ENCODE peak calls at places on chromosomes 5 and 9, in eight cellular contexts. U is GM23248, S is mesendoderm, F is pancreas, V is RWPE2, N is lung, O is cardiac muscle cell, B is heart left ventricle. L is an unnamed sample. For H3K27me3, the result is how much of the 10 kb centered on the place peaks cover.

GRCh38 chr5:173399846-173400245 is 71.6 kb upstream of the STC2 start:
- DNase-seq in O (no peak), S (no peak), U (no peak), N (no peak), V (no peak), F (no peak), B (no peak), L (no peak)

GRCh38 chr5:93637697-93638096 is 54.7 kb downstream of the NR2F1 start:
- DNase-seq in N (no peak), F (no peak), V (no peak), B (no peak), S (no peak), O (no peak), U (no peak), L (no peak)

GRCh38 chr9:106286249-106286648 is 576.7 kb upstream of the ZNF462 start:
- DNase-seq in U (no peak), S (peak), B (no peak), V (no peak), N (no peak), O (peak), F (no peak), L (peak)

GRCh38 chr5:173075970-173076369 is 19.8 kb downstream of the CREBRF start:
- DNase-seq in F (no peak), V (no peak), S (no peak), N (no peak), O (no peak), U (no peak), B (no peak), L (no peak)

GRCh38 chr5:91103353-91104061 is 279.6 kb downstream of the ARRDC3 start:
- DNase-seq in S (no peak), O (no peak), U (peak), V (no peak), F (no peak), N (no peak), B (no peak), L (no peak)

GRCh38 chr9:3235497-3235896 is 290.3 kb downstream of the RFX3 start:
- DNase-seq in N (no peak), V (no peak), B (no peak), U (peak), F (no peak), S (no peak), O (no peak), L (no peak)

GRCh38 chr9:123011878-123012528 is 21.5 kb upstream of the GPR21 start:
- DNase-seq in U (no peak), B (no peak), V (no peak), F (no peak), S (no peak), O (no peak), N (no peak), L (no peak)

GRCh38 chr5:74017112-74017511 is 391.1 kb downstream of the ARHGEF28 start:
- DNase-seq in U (peak), F (no peak), V (peak), S (peak), N (no peak), O (no peak), B (no peak), L (no peak)

GRCh38 chr5:132760043-132760420 is 12.8 kb downstream of the CCNI2 start:
- DNase-seq in B (no peak), O (no peak), V (peak), S (no peak), F (no peak), U (no peak), N (no peak), L (no peak)

GRCh38 chr5:60446917-60447316 is 253.0 kb downstream of the DEPDC1B start:
- DNase-seq in N (no peak), U (no peak), B (no peak), F (no peak), S (no peak), O (no peak), V (no peak), L (no peak)

GRCh38 chr5:44860267-44860666 is 51.5 kb downstream of the MRPS30 start:
- DNase-seq in S (no peak), O (no peak), U (no peak), F (no peak), V (no peak), N (no peak), B (no peak), L (no peak)

GRCh38 chr9:18544456-18544855 is 70.5 kb downstream of the ADAMTSL1 start:
- DNase-seq in F (no peak), V (no peak), S (no peak), B (no peak), U (peak), N (no peak), O (no peak), L (no peak)

GRCh38 chr5:88881566-88881965 is 1.4 kb downstream of the MEF2C start:
- DNase-seq in F (no peak), B (no peak), S (no peak), V (no peak), O (peak), N (no peak), U (peak), L (peak)

GRCh38 chr9:123493627-123494026 is 137.6 kb downstream of the CRB2 start:
- DNase-seq in V (no peak), B (no peak), N (no peak), F (no peak), O (no peak), U (no peak), S (no peak), L (no peak)

GRCh38 chr9:129486496-129487306 is 134.2 kb downstream of the C9orf50 start:
- DNase-seq in B (peak), V (no peak), O (no peak), U (peak), N (peak), F (peak), S (no peak), L (no peak)

GRCh38 chr9:18829858-18830257 is 203.2 kb downstream of the SAXO1 start:
- DNase-seq in N (no peak), S (no peak), F (no peak), O (no peak), B (no peak), V (no peak), U (peak), L (no peak)

GRCh38 chr5:52139888-52140580 is 647.7 kb upstream of the ITGA1 start:
- DNase-seq in B (no peak), N (no peak), F (no peak), V (no peak), U (no peak), S (peak), O (no peak), L (no peak)

GRCh38 chr5:37121465-37121864 is 127.7 kb downstream of the CPLANE1 start:
- DNase-seq in B (no peak), S (peak), V (no peak), U (no peak), O (peak), F (no peak), N (no peak), L (no peak)

DNA sequence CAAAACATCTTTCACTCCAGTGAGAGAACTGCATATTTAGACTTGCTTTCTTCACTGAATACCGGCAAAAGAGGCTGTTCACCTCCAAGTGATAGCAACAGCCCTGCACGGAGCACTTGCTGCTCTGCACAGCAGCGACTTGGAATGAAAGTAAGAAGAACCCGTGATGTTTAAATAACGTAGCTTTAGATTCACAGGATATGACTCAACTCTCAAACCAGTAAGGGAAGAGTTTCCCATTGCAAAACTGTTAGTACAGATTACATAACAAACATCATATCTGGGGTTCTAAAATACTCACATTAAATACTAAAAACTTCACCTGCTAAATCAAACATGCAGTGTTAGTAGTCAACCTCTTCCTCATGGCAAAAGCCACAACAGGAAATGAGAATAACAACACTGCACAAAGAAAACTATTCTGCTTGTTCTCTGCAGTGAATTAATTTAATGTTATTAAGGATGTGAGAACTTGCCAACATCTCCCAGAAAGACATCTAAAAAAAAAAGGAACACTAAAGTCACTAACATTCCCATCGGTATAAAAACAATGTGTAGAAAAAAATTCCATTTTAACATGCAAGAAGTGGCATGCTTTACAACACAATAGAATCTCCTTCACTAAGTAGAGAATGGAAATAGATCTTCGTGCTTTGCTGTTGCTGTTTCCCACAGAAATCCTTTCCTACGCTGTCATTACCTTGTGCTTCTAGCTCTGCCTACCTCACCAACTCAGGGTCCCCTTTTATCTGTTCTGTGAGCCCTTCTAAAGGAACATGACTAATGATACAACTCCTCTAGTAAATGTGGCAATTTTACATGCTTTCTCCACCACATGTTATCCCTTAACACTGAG is 203.2 kb downstream of the MCTP1 start:
- DNase-seq in V (no peak), U (peak), O (no peak), N (peak), B (peak), S (peak), F (no peak), L (no peak)
- H3K4me3 ChIP-seq in V (peak), U (peak), O (no peak), N (peak), B (peak), S (no peak), F (no peak), L (no peak)

GRCh38 chr5:175733017-175733416 is 75.1 kb downstream of the HRH2 start:
- DNase-seq in S (no peak), V (peak), N (no peak), B (no peak), O (no peak), F (no peak), U (no peak), L (no peak)
- H3K27me3 ChIP-seq in S (under half), V (under half), N (under half), B (under half), O (under half), F (under half), U (under half), L (under half)

GRCh38 chr5:125411163-125412050 is 665.0 kb upstream of the ZNF608 start:
- DNase-seq in V (no peak), B (peak), F (peak), O (peak), U (peak), N (no peak), S (peak), L (peak)

GRCh38 chr5:125413861-125414260 is 667.4 kb upstream of the ZNF608 start:
- DNase-seq in F (no peak), O (no peak), V (no peak), U (no peak), B (no peak), S (peak), N (no peak), L (no peak)

GRCh38 chr5:125410501-125411162 is 664.2 kb upstream of the ZNF608 start:
- DNase-seq in F (no peak), O (no peak), B (no peak), U (peak), N (no peak), S (no peak), V (no peak), L (no peak)

GRCh38 chr5:125412051-125412560 is 665.7 kb upstream of the ZNF608 start:
- DNase-seq in B (peak), V (no peak), O (peak), N (no peak), F (no peak), U (peak), S (peak), L (no peak)

GRCh38 chr5:125412561-125413535 is 666.4 kb upstream of the ZNF608 start:
- DNase-seq in F (peak), B (peak), U (peak), O (peak), V (peak), N (peak), S (peak), L (peak)
- H3K4me3 ChIP-seq in F (no peak), B (no peak), U (peak), O (no peak), V (no peak), N (no peak), S (no peak), L (no peak)

DNA sequence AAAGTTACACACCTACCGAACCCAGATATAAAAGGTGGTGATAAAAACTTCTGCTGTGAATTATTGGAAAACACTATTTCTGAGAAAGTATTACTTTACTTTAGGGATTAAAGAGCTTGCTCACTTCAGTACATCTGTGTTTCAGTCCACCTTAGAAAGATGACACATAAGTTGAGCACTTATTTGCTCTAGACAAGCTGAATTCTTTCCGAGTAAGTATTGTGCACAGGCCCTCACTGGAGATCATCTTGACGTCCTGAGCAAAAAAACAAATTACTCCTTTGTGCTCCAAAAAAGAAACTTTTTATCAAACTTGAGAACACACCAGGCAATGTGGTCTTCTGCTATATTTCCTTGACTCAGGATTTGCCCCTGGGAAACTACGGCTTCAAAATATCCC is 231.0 kb upstream of the GRAMD2B start:
- DNase-seq in O (no peak), B (no peak), F (no peak), N (no peak), S (no peak), V (no peak), U (no peak), L (no peak)
- H3K27me3 ChIP-seq in O (under half), B (under half), F (under half), N (under half), S (under half), V (under half), U (under half), L (under half)